ENCODE peak calls at places on chromosomes 3 and 15, in six cellular contexts. Y is SK-N-SH, C is K562, B is HCT116, G is HepG2, F is GM12878. H is an unnamed sample.
A peak's percentile ranks its signal among the peaks of the same experiment; 100 is the strongest.

GRCh38 chr15:31390777-31391486 is 64.3 kb downstream of the KLF13 start:
- DNase-seq in F (no peak), C (no peak), B (no peak), G (no peak), Y (no peak), H (no peak)

GRCh38 chr3:127803619-127804018 is 18.7 kb downstream of the MGLL start:
- DNase-seq in C (no peak), G (no peak), Y (no peak), B (peak; percentile 93), F (no peak), H (no peak)

GRCh38 chr3:18556503-18556902 is 131.4 kb upstream of the SATB1 start:
- DNase-seq in B (no peak), G (no peak), C (no peak), Y (no peak), F (peak; percentile 39), H (no peak)

GRCh38 chr3:37136067-37136466 is 38.3 kb downstream of the LRRFIP2 start:
- DNase-seq in F (no peak), Y (no peak), G (no peak), B (no peak), C (no peak), H (no peak)

GRCh38 chr3:13088020-13089006 is 15.1 kb upstream of the IQSEC1 start:
- DNase-seq in F (no peak), B (no peak), Y (no peak), G (no peak), C (no peak), H (no peak)

GRCh38 chr3:55544219-55544618 is 57.1 kb upstream of the WNT5A start:
- DNase-seq in C (no peak), Y (no peak), B (no peak), G (no peak), F (no peak), H (no peak)

GRCh38 chr3:170111147-170111771 is 70.3 kb downstream of the PHC3 start:
- DNase-seq in C (no peak), Y (no peak), G (no peak), B (no peak), F (no peak), H (no peak)

GRCh38 chr3:10447527-10448260 is 57.7 kb downstream of the ATP2B2 start:
- DNase-seq in Y (no peak), G (no peak), B (no peak), C (no peak), F (no peak), H (no peak)

GRCh38 chr15:36161781-36162212 is 417.6 kb upstream of the CDIN1 start:
- DNase-seq in F (no peak), G (no peak), B (no peak), Y (no peak), C (no peak), H (peak; percentile 20)

GRCh38 chr15:80967451-80967850 is 22.2 kb downstream of the MESD start:
- DNase-seq in B (no peak), G (peak; percentile 28), C (no peak), F (no peak), Y (no peak), H (peak; percentile 95)

GRCh38 chr15:53978248-53978906 is at the start of gene UNC13C:
- DNase-seq in F (no peak), G (peak; percentile 1), B (no peak), Y (peak; percentile 30), C (no peak), H (peak; percentile 56)

GRCh38 chr3:65448120-65448519 is 590.6 kb downstream of the MAGI1 start:
- DNase-seq in B (no peak), Y (no peak), F (no peak), G (no peak), C (no peak), H (no peak)

GRCh38 chr3:40451551-40451950 is 5.6 kb upstream of the RPL14 start:
- DNase-seq in F (no peak), G (no peak), C (no peak), B (no peak), Y (no peak), H (no peak)

GRCh38 chr3:156973954-156974353 is 147.8 kb downstream of the LEKR1 start:
- DNase-seq in Y (no peak), B (no peak), C (no peak), G (no peak), F (no peak), H (no peak)

GRCh38 chr3:190306513-190307163 is 15.6 kb downstream of the CLDN1 start:
- DNase-seq in F (no peak), G (peak; percentile 55), B (no peak), Y (no peak), C (no peak), H (no peak)

GRCh38 chr15:88658972-88659931 is 20.4 kb downstream of the ISG20 start:
- DNase-seq in Y (no peak), B (peak; percentile 34), F (no peak), G (no peak), C (no peak), H (no peak)

GRCh38 chr3:15255215-15255614 is 49.2 kb downstream of the CAPN7 start:
- DNase-seq in G (no peak), C (no peak), Y (no peak), B (no peak), F (no peak), H (no peak)

GRCh38 chr15:61983087-61983486 is 77.2 kb downstream of the VPS13C start:
- DNase-seq in F (no peak), G (no peak), Y (no peak), C (no peak), B (no peak), H (no peak)

GRCh38 chr3:25429441-25429907 is 1.4 kb downstream of the RARB start:
- DNase-seq in Y (no peak), B (no peak), G (no peak), C (no peak), F (no peak), H (no peak)

GRCh38 chr3:179196098-179196497 is 47.9 kb downstream of the PIK3CA start:
- DNase-seq in G (no peak), F (peak; percentile 24), Y (no peak), B (no peak), C (no peak), H (no peak)

GRCh38 chr3:45235409-45235808 is 9.3 kb upstream of the TMEM158 start:
- DNase-seq in G (no peak), Y (no peak), B (no peak), C (no peak), F (no peak), H (no peak)

GRCh38 chr3:5294360-5294759 is 106.9 kb downstream of the EDEM1 start:
- DNase-seq in Y (no peak), B (no peak), F (no peak), C (no peak), G (no peak), H (no peak)
- TF ChIP-seq REST in Y (no peak), B (no peak), F (no peak), C (no peak), G (no peak), H (no peak)

GRCh38 chr3:81463761-81464160 is 297.7 kb downstream of the GBE1 start:
- DNase-seq in Y (no peak), B (no peak), G (no peak), C (no peak), F (no peak), H (no peak)
- H2AFZ ChIP-seq in Y (no peak overlapping the region), B (no peak overlapping the region), G (no peak overlapping the region), C (no peak overlapping the region), F (no peak overlapping the region), H (no peak overlapping the region)

GRCh38 chr15:94387854-94388441 is 156.6 kb downstream of the MCTP2 start:
- DNase-seq in B (no peak), G (no peak), Y (no peak), C (no peak), F (peak; percentile 5), H (no peak)

GRCh38 chr15:94383706-94384105 is 152.3 kb downstream of the MCTP2 start:
- DNase-seq in Y (no peak), F (no peak), C (no peak), G (no peak), B (no peak), H (no peak)

GRCh38 chr15:94383041-94383440 is 151.7 kb downstream of the MCTP2 start:
- DNase-seq in F (no peak), B (no peak), G (no peak), Y (no peak), C (no peak), H (no peak)

GRCh38 chr15:94387442-94387841 is 156.1 kb downstream of the MCTP2 start:
- DNase-seq in F (no peak), B (no peak), G (no peak), Y (no peak), C (no peak), H (no peak)

GRCh38 chr15:94385441-94385840 is 154.1 kb downstream of the MCTP2 start:
- DNase-seq in B (no peak), C (no peak), Y (no peak), F (no peak), G (no peak), H (no peak)
- H3K36me3 ChIP-seq in B (no peaks in the 10 kb centered on the region), C (no peaks in the 10 kb centered on the region), Y (no peaks in the 10 kb centered on the region), F (no peaks in the 10 kb centered on the region), G (no peaks in the 10 kb centered on the region), H (no peaks in the 10 kb centered on the region)

DNA sequence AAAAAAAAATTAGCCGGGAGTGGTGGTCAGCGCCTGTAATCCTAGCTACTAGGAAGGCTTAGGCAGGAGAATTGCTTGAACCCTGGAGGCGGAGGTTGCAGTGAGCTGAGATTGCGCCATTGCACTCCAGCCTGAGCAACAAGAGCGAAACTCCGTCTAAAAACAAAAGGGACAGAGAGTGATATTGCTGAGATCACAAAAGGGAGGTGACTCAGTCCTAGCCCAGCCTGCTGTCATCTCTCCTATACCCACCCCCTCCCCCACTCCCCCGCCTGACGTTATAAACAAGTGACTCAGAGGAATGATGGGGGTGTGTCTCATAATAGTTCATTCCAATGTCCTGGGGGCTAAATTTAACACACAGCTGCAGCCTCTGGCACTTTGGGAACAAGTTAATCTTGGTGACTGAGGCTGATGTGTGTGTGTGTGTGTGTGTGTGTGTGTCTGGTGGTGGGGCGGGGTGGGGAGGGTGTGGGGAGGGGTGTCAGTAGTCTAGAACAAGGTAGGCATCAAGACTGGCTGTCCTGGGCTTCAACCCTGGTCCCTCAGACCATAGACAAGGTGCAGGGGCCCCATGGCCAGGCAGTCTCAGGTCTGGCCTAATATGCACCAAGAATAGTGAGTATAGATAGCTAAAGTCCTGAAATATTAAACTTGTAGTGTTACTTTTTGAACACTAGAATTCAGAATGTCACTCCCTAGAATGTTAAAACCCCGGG is 1.3 kb upstream of the KLHL40 start:
- DNase-seq in F (no peak), B (peak; percentile 61), C (peak; percentile 84), G (peak; percentile 71), Y (no peak), H (peak; percentile 29)
- TF ChIP-seq REST in F (no peak), B (no peak), C (no peak), G (no peak), Y (no peak), H (no peak)

GRCh38 chr3:81894598-81894997 is 133.2 kb upstream of the GBE1 start:
- DNase-seq in F (no peak), G (no peak), Y (no peak), C (no peak), B (no peak), H (no peak)
- H2AFZ ChIP-seq in F (no peak overlapping the region), G (no peak overlapping the region), Y (no peak overlapping the region), C (no peak overlapping the region), B (no peak overlapping the region), H (peak overlapping the region; percentile 8)